ENCODE peak calls at places on chromosomes 2 and 18, in nine cellular contexts. K is CD8-positive, alpha-beta memory T cell; W is PC-9; J is tibial artery; T is fibroblast of lung; R is transverse colon; C is right cardiac atrium; D is ovary; Y is psoas muscle. Q is an unnamed sample.
A peak's percentile ranks its signal among the peaks of the same experiment; 100 is the strongest.

GRCh38 chr2:148259674-148260073 is 238.8 kb downstream of the MBD5 start:
- DNase-seq in K (no peak), C (no peak), T (peak; percentile 6), W (no peak), J (no peak), R (no peak), D (no peak), Y (no peak), Q (no peak)

GRCh38 chr2:62611820-62612219 is 93.7 kb upstream of the EHBP1 start:
- DNase-seq in W (no peak), Y (no peak), C (no peak), R (no peak), K (no peak), T (no peak), J (no peak), D (no peak), Q (no peak)

GRCh38 chr2:98608118-98608961 is at the start of the genes COA5 and UNC50:
- DNase-seq in C (peak; percentile 97), D (peak; percentile 93), T (peak; percentile 93), J (peak; percentile 94), Y (peak; percentile 93), R (peak; percentile 92), W (peak; percentile 83), K (peak; percentile 83), Q (peak; percentile 88)

GRCh38 chr2:207727256-207727655 is 15.8 kb downstream of the CCNYL1 start:
- DNase-seq in R (no peak), J (no peak), K (no peak), C (no peak), Y (no peak), W (no peak), T (no peak), D (no peak), Q (no peak)

GRCh38 chr2:14684516-14684915 is 52.0 kb downstream of the LRATD1 start:
- DNase-seq in Y (no peak), D (no peak), K (no peak), R (no peak), C (no peak), J (no peak), T (no peak), W (peak; percentile 51), Q (no peak)

GRCh38 chr18:62757399-62758010 is 42.2 kb downstream of the PHLPP1 start:
- DNase-seq in D (no peak), Y (no peak), J (no peak), W (peak; percentile 94), T (no peak), R (no peak), K (no peak), C (no peak), Q (no peak)

GRCh38 chr18:58776084-58776483 is 88.6 kb upstream of the ZNF532 start:
- DNase-seq in D (no peak), Y (no peak), K (no peak), W (no peak), R (no peak), J (no peak), C (no peak), T (no peak), Q (no peak)

GRCh38 chr2:113390133-113390849 is 47.2 kb upstream of the ZNG1B start:
- DNase-seq in Y (peak; percentile 29), K (peak; percentile 11), T (peak; percentile 84), C (no peak), W (peak; percentile 63), R (peak; percentile 52), D (peak; percentile 44), J (no peak), Q (no peak)

GRCh38 chr2:134590679-134591078 is 128.1 kb downstream of the TMEM163 start:
- DNase-seq in C (no peak), Y (no peak), T (no peak), D (no peak), R (no peak), K (no peak), J (no peak), W (no peak), Q (no peak)

GRCh38 chr2:127025357-127026062 is 81.4 kb downstream of the BIN1 start:
- DNase-seq in T (peak; percentile 83), W (no peak), R (peak; percentile 78), D (peak; percentile 72), K (peak; percentile 51), J (peak; percentile 77), C (peak; percentile 89), Y (peak; percentile 73), Q (peak; percentile 89)

GRCh38 chr2:238521870-238522269 is 95.1 kb downstream of the ASB1 start:
- DNase-seq in Y (no peak), D (no peak), T (no peak), W (no peak), R (no peak), K (no peak), J (no peak), C (no peak), Q (no peak)

GRCh38 chr2:61670591-61671503 is 132.7 kb upstream of the XPO1 start:
- DNase-seq in K (no peak), T (peak; percentile 51), Y (peak; percentile 41), D (no peak), W (peak; percentile 93), R (peak; percentile 49), J (no peak), C (peak; percentile 62), Q (no peak)

GRCh38 chr2:102704531-102704930 is 57.3 kb upstream of the TMEM182 start:
- DNase-seq in D (no peak), J (no peak), K (no peak), C (no peak), W (no peak), Y (no peak), R (no peak), T (no peak), Q (no peak)

GRCh38 chr18:924987-925386 is 20.3 kb downstream of the ADCYAP1 start:
- DNase-seq in C (no peak), R (no peak), K (no peak), Y (no peak), D (no peak), J (no peak), T (no peak), W (no peak), Q (no peak)

GRCh38 chr2:234512884-234513669 is 16.2 kb upstream of the ARL4C start:
- DNase-seq in J (no peak), Y (no peak), W (no peak), D (no peak), R (no peak), C (no peak), T (peak; percentile 45), K (no peak), Q (no peak)

GRCh38 chr18:26440644-26441043 is 107.7 kb downstream of the KCTD1 start:
- DNase-seq in R (no peak), C (no peak), J (no peak), K (no peak), D (no peak), W (no peak), Y (no peak), T (no peak), Q (no peak)

GRCh38 chr2:167928434-167928833 is 319.0 kb downstream of the STK39 start:
- DNase-seq in K (no peak), J (no peak), Y (no peak), C (no peak), R (no peak), T (no peak), D (no peak), W (no peak), Q (no peak)

GRCh38 chr18:44740000-44740399 is 59.3 kb downstream of the SETBP1 start:
- DNase-seq in J (no peak), T (no peak), Y (no peak), W (peak; percentile 89), C (no peak), K (no peak), D (no peak), R (no peak), Q (no peak)

DNA sequence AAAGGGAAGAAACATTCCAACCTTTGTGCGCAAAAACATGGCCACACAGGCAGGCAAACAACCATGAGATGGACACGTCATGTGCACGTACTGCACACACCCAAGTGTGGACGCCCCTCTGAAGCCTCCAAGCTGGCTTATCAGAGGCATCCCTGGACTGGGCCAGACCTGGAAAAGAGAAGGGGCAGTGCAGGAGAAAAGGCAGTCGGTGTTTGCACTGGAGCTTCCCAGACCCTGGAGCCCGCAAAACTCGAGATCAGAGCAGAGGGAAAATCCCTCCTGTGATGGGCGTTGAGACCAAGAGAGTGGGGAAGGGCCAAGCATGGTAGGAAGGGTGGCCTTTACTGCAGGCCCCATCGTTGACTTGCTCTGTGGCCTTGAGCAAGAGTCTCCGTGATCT is 269.5 kb downstream of the CYRIA start:
- DNase-seq in Y (no peak), J (no peak), W (no peak), C (no peak), R (no peak), D (no peak), K (no peak), T (no peak), Q (no peak)
- H3K4me1 ChIP-seq in Y (no peaks in the 10 kb centered on the region), J (no peaks in the 10 kb centered on the region), W (no peaks in the 10 kb centered on the region), C (no peaks in the 10 kb centered on the region), R (peaks cover 6% of the 10 kb centered on the region), D (no peaks in the 10 kb centered on the region), K (no peaks in the 10 kb centered on the region), T (no peaks in the 10 kb centered on the region), Q (no peaks in the 10 kb centered on the region)

GRCh38 chr2:94753466-94753998 is 117.7 kb upstream of the TEKT4 start:
- DNase-seq in R (no peak), T (no peak), D (no peak), K (no peak), Y (no peak), J (no peak), W (no peak), C (no peak), Q (no peak)
- H3K9me3 ChIP-seq in R (no peaks in the 10 kb centered on the region), T (no peaks in the 10 kb centered on the region), D (no peaks in the 10 kb centered on the region), K (no peaks in the 10 kb centered on the region), Y (no peaks in the 10 kb centered on the region), J (no peaks in the 10 kb centered on the region), W (no peaks in the 10 kb centered on the region), C (no peaks in the 10 kb centered on the region), Q (no peaks in the 10 kb centered on the region)

GRCh38 chr2:218216674-218217365 is at the start of gene ARPC2:
- DNase-seq in C (peak; percentile 98), K (peak; percentile 93), T (peak; percentile 91), R (peak; percentile 96), Y (peak; percentile 95), J (peak; percentile 96), D (peak; percentile 97), W (peak; percentile 67), Q (peak; percentile 95)

GRCh38 chr2:218217366-218218309 is 649 bp downstream of the ARPC2 start:
- DNase-seq in T (no peak), D (peak; percentile 71), K (peak; percentile 55), W (no peak), Y (peak; percentile 57), R (peak; percentile 79), J (peak; percentile 80), C (peak; percentile 87), Q (peak; percentile 80)

GRCh38 chr2:218219934-218220333 is 2.9 kb downstream of the ARPC2 start:
- DNase-seq in C (no peak), K (no peak), T (no peak), W (no peak), D (no peak), Y (no peak), R (no peak), J (no peak), Q (no peak)

GRCh38 chr2:218216336-218216673 is 684 bp upstream of the ARPC2 start:
- DNase-seq in D (peak; percentile 69), Y (peak; percentile 25), J (peak; percentile 67), T (no peak), C (peak; percentile 68), K (no peak), R (no peak), W (no peak), Q (no peak)

GRCh38 chr2:218218409-218219185 is 1.6 kb downstream of the ARPC2 start:
- DNase-seq in Y (no peak), W (no peak), D (no peak), K (no peak), T (no peak), C (no peak), R (no peak), J (no peak), Q (no peak)
- H3K4me1 ChIP-seq in Y (peaks cover 56% of the 10 kb centered on the region), W (peaks cover 31% of the 10 kb centered on the region), D (peaks cover 14% of the 10 kb centered on the region), K (peaks cover 52% of the 10 kb centered on the region), T (peaks cover 11% of the 10 kb centered on the region), C (peaks cover 17% of the 10 kb centered on the region), R (peaks cover 51% of the 10 kb centered on the region), J (peaks cover 37% of the 10 kb centered on the region), Q (peaks cover 60% of the 10 kb centered on the region)

GRCh38 chr2:88686320-88686719 is 5.2 kb upstream of the RPIA start:
- DNase-seq in T (no peak), C (no peak), R (no peak), J (no peak), D (no peak), W (no peak), K (no peak), Y (no peak), Q (no peak)
- H3K9me3 ChIP-seq in T (no peaks in the 10 kb centered on the region), C (no peaks in the 10 kb centered on the region), R (no peaks in the 10 kb centered on the region), J (no peaks in the 10 kb centered on the region), D (no peaks in the 10 kb centered on the region), W (peaks cover 6% of the 10 kb centered on the region), K (no peaks in the 10 kb centered on the region), Y (no peaks in the 10 kb centered on the region), Q (no peaks in the 10 kb centered on the region)

Q was measured in upper lobe of left lung.